ENCODE peak calls at places on chromosomes 2 and 18, in six cellular contexts. One of them, this sample, is unnamed.

GRCh38 chr2:186595219-186595618 is 5.4 kb downstream of the ITGAV start:
- DNase-seq in activated CD8-positive, alpha-beta T cell treated with anti-CD3 and anti-CD28 coated beads, Interleukin-2, amount 10 ng/mL, durations not matched to agents 7 days and 5 days: no peak
- DNase-seq in activated CD4-positive, alpha-beta T cell treated with anti-CD3 and anti-CD28 coated beads, Interleukin-2, amount 50 U/mL, for 1 hour: no peak
- DNase-seq in transverse colon: no peak
- DNase-seq in CD4-positive, CD25-positive, alpha-beta regulatory T cell: no peak
- DNase-seq in astrocyte of the spinal cord: no peak
- DNase-seq in this sample: no peak

GRCh38 chr18:13502585-13502984 is 223.8 kb downstream of the FAM210A start:
- DNase-seq in activated CD8-positive, alpha-beta T cell treated with anti-CD3 and anti-CD28 coated beads, Interleukin-2, amount 10 ng/mL, durations not matched to agents 7 days and 5 days: no peak
- DNase-seq in activated CD4-positive, alpha-beta T cell treated with anti-CD3 and anti-CD28 coated beads, Interleukin-2, amount 50 U/mL, for 1 hour: no peak
- DNase-seq in transverse colon: no peak
- DNase-seq in astrocyte of the spinal cord: no peak
- DNase-seq in CD4-positive, CD25-positive, alpha-beta regulatory T cell: no peak
- DNase-seq in this sample: peak; percentile 74

GRCh38 chr2:217445726-217446125 is 557.1 kb downstream of the TNS1 start:
- DNase-seq in transverse colon: no peak
- DNase-seq in activated CD8-positive, alpha-beta T cell treated with anti-CD3 and anti-CD28 coated beads, Interleukin-2, amount 10 ng/mL, durations not matched to agents 7 days and 5 days: no peak
- DNase-seq in astrocyte of the spinal cord: peak; percentile 37
- DNase-seq in CD4-positive, CD25-positive, alpha-beta regulatory T cell: no peak
- DNase-seq in activated CD4-positive, alpha-beta T cell treated with anti-CD3 and anti-CD28 coated beads, Interleukin-2, amount 50 U/mL, for 1 hour: no peak
- DNase-seq in this sample: no peak

GRCh38 chr2:120029672-120030640 is 17.1 kb downstream of the EPB41L5 start:
- DNase-seq in activated CD8-positive, alpha-beta T cell treated with anti-CD3 and anti-CD28 coated beads, Interleukin-2, amount 10 ng/mL, durations not matched to agents 7 days and 5 days: no peak
- DNase-seq in activated CD4-positive, alpha-beta T cell treated with anti-CD3 and anti-CD28 coated beads, Interleukin-2, amount 50 U/mL, for 1 hour: no peak
- DNase-seq in astrocyte of the spinal cord: no peak
- DNase-seq in CD4-positive, CD25-positive, alpha-beta regulatory T cell: no peak
- DNase-seq in transverse colon: no peak
- DNase-seq in this sample: no peak

GRCh38 chr2:11481789-11482472 is 16.0 kb upstream of the E2F6 start:
- DNase-seq in astrocyte of the spinal cord: no peak
- DNase-seq in activated CD4-positive, alpha-beta T cell treated with anti-CD3 and anti-CD28 coated beads, Interleukin-2, amount 50 U/mL, for 1 hour: no peak
- DNase-seq in CD4-positive, CD25-positive, alpha-beta regulatory T cell: no peak
- DNase-seq in transverse colon: no peak
- DNase-seq in activated CD8-positive, alpha-beta T cell treated with anti-CD3 and anti-CD28 coated beads, Interleukin-2, amount 10 ng/mL, durations not matched to agents 7 days and 5 days: no peak
- DNase-seq in this sample: no peak

GRCh38 chr2:206277503-206277902 is 3.0 kb downstream of the ZDBF2 start:
- DNase-seq in CD4-positive, CD25-positive, alpha-beta regulatory T cell: no peak
- DNase-seq in activated CD4-positive, alpha-beta T cell treated with anti-CD3 and anti-CD28 coated beads, Interleukin-2, amount 50 U/mL, for 1 hour: no peak
- DNase-seq in activated CD8-positive, alpha-beta T cell treated with anti-CD3 and anti-CD28 coated beads, Interleukin-2, amount 10 ng/mL, durations not matched to agents 7 days and 5 days: no peak
- DNase-seq in transverse colon: no peak
- DNase-seq in astrocyte of the spinal cord: no peak
- DNase-seq in this sample: no peak

GRCh38 chr2:240374085-240374907 is 61.2 kb upstream of the GPC1 start:
- DNase-seq in activated CD4-positive, alpha-beta T cell treated with anti-CD3 and anti-CD28 coated beads, Interleukin-2, amount 50 U/mL, for 1 hour: no peak
- DNase-seq in activated CD8-positive, alpha-beta T cell treated with anti-CD3 and anti-CD28 coated beads, Interleukin-2, amount 10 ng/mL, durations not matched to agents 7 days and 5 days: no peak
- DNase-seq in CD4-positive, CD25-positive, alpha-beta regulatory T cell: no peak
- DNase-seq in astrocyte of the spinal cord: peak; percentile 72
- DNase-seq in transverse colon: peak; percentile 36
- DNase-seq in this sample: peak; percentile 78

GRCh38 chr2:200810967-200811335 is 759 bp upstream of the BZW1 start:
- DNase-seq in astrocyte of the spinal cord: no peak
- DNase-seq in CD4-positive, CD25-positive, alpha-beta regulatory T cell: no peak
- DNase-seq in transverse colon: no peak
- DNase-seq in activated CD8-positive, alpha-beta T cell treated with anti-CD3 and anti-CD28 coated beads, Interleukin-2, amount 10 ng/mL, durations not matched to agents 7 days and 5 days: no peak
- DNase-seq in activated CD4-positive, alpha-beta T cell treated with anti-CD3 and anti-CD28 coated beads, Interleukin-2, amount 50 U/mL, for 1 hour: no peak
- DNase-seq in this sample: no peak

GRCh38 chr18:76493213-76494107 is 1.6 kb downstream of the ZNF516 start:
- DNase-seq in transverse colon: no peak
- DNase-seq in CD4-positive, CD25-positive, alpha-beta regulatory T cell: no peak
- DNase-seq in astrocyte of the spinal cord: peak; percentile 57
- DNase-seq in activated CD8-positive, alpha-beta T cell treated with anti-CD3 and anti-CD28 coated beads, Interleukin-2, amount 10 ng/mL, durations not matched to agents 7 days and 5 days: no peak
- DNase-seq in activated CD4-positive, alpha-beta T cell treated with anti-CD3 and anti-CD28 coated beads, Interleukin-2, amount 50 U/mL, for 1 hour: no peak
- DNase-seq in this sample: no peak

GRCh38 chr2:139394801-139395200 is 614.6 kb upstream of the NXPH2 start:
- DNase-seq in activated CD4-positive, alpha-beta T cell treated with anti-CD3 and anti-CD28 coated beads, Interleukin-2, amount 50 U/mL, for 1 hour: no peak
- DNase-seq in CD4-positive, CD25-positive, alpha-beta regulatory T cell: no peak
- DNase-seq in activated CD8-positive, alpha-beta T cell treated with anti-CD3 and anti-CD28 coated beads, Interleukin-2, amount 10 ng/mL, durations not matched to agents 7 days and 5 days: no peak
- DNase-seq in transverse colon: no peak
- DNase-seq in astrocyte of the spinal cord: no peak
- DNase-seq in this sample: no peak

GRCh38 chr2:161427413-161428239 is 11.5 kb downstream of the TBR1 start:
- DNase-seq in activated CD4-positive, alpha-beta T cell treated with anti-CD3 and anti-CD28 coated beads, Interleukin-2, amount 50 U/mL, for 1 hour: no peak
- DNase-seq in activated CD8-positive, alpha-beta T cell treated with anti-CD3 and anti-CD28 coated beads, Interleukin-2, amount 10 ng/mL, durations not matched to agents 7 days and 5 days: no peak
- DNase-seq in astrocyte of the spinal cord: peak; percentile 13
- DNase-seq in CD4-positive, CD25-positive, alpha-beta regulatory T cell: no peak
- DNase-seq in transverse colon: no peak
- DNase-seq in this sample: peak; percentile 50

GRCh38 chr2:241142593-241142992 is 6.7 kb downstream of the PASK start:
- DNase-seq in activated CD8-positive, alpha-beta T cell treated with anti-CD3 and anti-CD28 coated beads, Interleukin-2, amount 10 ng/mL, durations not matched to agents 7 days and 5 days: no peak
- DNase-seq in transverse colon: no peak
- DNase-seq in CD4-positive, CD25-positive, alpha-beta regulatory T cell: no peak
- DNase-seq in astrocyte of the spinal cord: no peak
- DNase-seq in activated CD4-positive, alpha-beta T cell treated with anti-CD3 and anti-CD28 coated beads, Interleukin-2, amount 50 U/mL, for 1 hour: no peak
- DNase-seq in this sample: peak; percentile 15

GRCh38 chr18:39796413-39796812 is 2158.6 kb upstream of the PIK3C3 start:
- DNase-seq in CD4-positive, CD25-positive, alpha-beta regulatory T cell: no peak
- DNase-seq in activated CD4-positive, alpha-beta T cell treated with anti-CD3 and anti-CD28 coated beads, Interleukin-2, amount 50 U/mL, for 1 hour: no peak
- DNase-seq in astrocyte of the spinal cord: no peak
- DNase-seq in activated CD8-positive, alpha-beta T cell treated with anti-CD3 and anti-CD28 coated beads, Interleukin-2, amount 10 ng/mL, durations not matched to agents 7 days and 5 days: no peak
- DNase-seq in transverse colon: no peak
- DNase-seq in this sample: no peak

GRCh38 chr2:71941731-71942575 is 205.7 kb downstream of the CYP26B1 start:
- DNase-seq in CD4-positive, CD25-positive, alpha-beta regulatory T cell: no peak
- DNase-seq in activated CD4-positive, alpha-beta T cell treated with anti-CD3 and anti-CD28 coated beads, Interleukin-2, amount 50 U/mL, for 1 hour: no peak
- DNase-seq in activated CD8-positive, alpha-beta T cell treated with anti-CD3 and anti-CD28 coated beads, Interleukin-2, amount 10 ng/mL, durations not matched to agents 7 days and 5 days: peak; percentile 11
- DNase-seq in astrocyte of the spinal cord: no peak
- DNase-seq in transverse colon: no peak
- DNase-seq in this sample: no peak

GRCh38 chr2:64338910-64339500 is 115.0 kb upstream of the LGALSL start:
- DNase-seq in activated CD8-positive, alpha-beta T cell treated with anti-CD3 and anti-CD28 coated beads, Interleukin-2, amount 10 ng/mL, durations not matched to agents 7 days and 5 days: peak; percentile 48
- DNase-seq in activated CD4-positive, alpha-beta T cell treated with anti-CD3 and anti-CD28 coated beads, Interleukin-2, amount 50 U/mL, for 1 hour: no peak
- DNase-seq in astrocyte of the spinal cord: peak; percentile 56
- DNase-seq in transverse colon: no peak
- DNase-seq in CD4-positive, CD25-positive, alpha-beta regulatory T cell: no peak
- DNase-seq in this sample: no peak

GRCh38 chr2:113876503-113877387 is 13.1 kb upstream of the ACTR3 start:
- DNase-seq in transverse colon: peak; percentile 83
- DNase-seq in CD4-positive, CD25-positive, alpha-beta regulatory T cell: peak; percentile 39
- DNase-seq in astrocyte of the spinal cord: peak; percentile 39
- DNase-seq in activated CD8-positive, alpha-beta T cell treated with anti-CD3 and anti-CD28 coated beads, Interleukin-2, amount 10 ng/mL, durations not matched to agents 7 days and 5 days: peak; percentile 89
- DNase-seq in activated CD4-positive, alpha-beta T cell treated with anti-CD3 and anti-CD28 coated beads, Interleukin-2, amount 50 U/mL, for 1 hour: peak; percentile 62
- DNase-seq in this sample: no peak

GRCh38 chr2:179340678-179341077 is 76.0 kb upstream of the SESTD1 start:
- DNase-seq in transverse colon: no peak
- DNase-seq in astrocyte of the spinal cord: peak; percentile 37
- DNase-seq in CD4-positive, CD25-positive, alpha-beta regulatory T cell: no peak
- DNase-seq in activated CD4-positive, alpha-beta T cell treated with anti-CD3 and anti-CD28 coated beads, Interleukin-2, amount 50 U/mL, for 1 hour: no peak
- DNase-seq in activated CD8-positive, alpha-beta T cell treated with anti-CD3 and anti-CD28 coated beads, Interleukin-2, amount 10 ng/mL, durations not matched to agents 7 days and 5 days: no peak
- DNase-seq in this sample: no peak

GRCh38 chr2:67752964-67753363 is 309.8 kb downstream of the C1D start:
- DNase-seq in transverse colon: no peak
- DNase-seq in activated CD8-positive, alpha-beta T cell treated with anti-CD3 and anti-CD28 coated beads, Interleukin-2, amount 10 ng/mL, durations not matched to agents 7 days and 5 days: no peak
- DNase-seq in activated CD4-positive, alpha-beta T cell treated with anti-CD3 and anti-CD28 coated beads, Interleukin-2, amount 50 U/mL, for 1 hour: no peak
- DNase-seq in astrocyte of the spinal cord: peak; percentile 44
- DNase-seq in CD4-positive, CD25-positive, alpha-beta regulatory T cell: no peak
- DNase-seq in this sample: no peak

GRCh38 chr2:150063950-150064549 is 423.4 kb downstream of the RND3 start:
- DNase-seq in astrocyte of the spinal cord: no peak
- DNase-seq in CD4-positive, CD25-positive, alpha-beta regulatory T cell: no peak
- DNase-seq in transverse colon: no peak
- DNase-seq in activated CD8-positive, alpha-beta T cell treated with anti-CD3 and anti-CD28 coated beads, Interleukin-2, amount 10 ng/mL, durations not matched to agents 7 days and 5 days: no peak
- DNase-seq in activated CD4-positive, alpha-beta T cell treated with anti-CD3 and anti-CD28 coated beads, Interleukin-2, amount 50 U/mL, for 1 hour: no peak
- DNase-seq in this sample: no peak

GRCh38 chr2:111957872-111958354 is 59.5 kb downstream of the MERTK start:
- DNase-seq in activated CD4-positive, alpha-beta T cell treated with anti-CD3 and anti-CD28 coated beads, Interleukin-2, amount 50 U/mL, for 1 hour: no peak
- DNase-seq in activated CD8-positive, alpha-beta T cell treated with anti-CD3 and anti-CD28 coated beads, Interleukin-2, amount 10 ng/mL, durations not matched to agents 7 days and 5 days: no peak
- DNase-seq in transverse colon: no peak
- DNase-seq in astrocyte of the spinal cord: no peak
- DNase-seq in CD4-positive, CD25-positive, alpha-beta regulatory T cell: no peak
- DNase-seq in this sample: no peak

GRCh38 chr2:215847718-215848117 is 165.6 kb downstream of the MREG start:
- DNase-seq in CD4-positive, CD25-positive, alpha-beta regulatory T cell: no peak
- DNase-seq in activated CD8-positive, alpha-beta T cell treated with anti-CD3 and anti-CD28 coated beads, Interleukin-2, amount 10 ng/mL, durations not matched to agents 7 days and 5 days: no peak
- DNase-seq in activated CD4-positive, alpha-beta T cell treated with anti-CD3 and anti-CD28 coated beads, Interleukin-2, amount 50 U/mL, for 1 hour: no peak
- DNase-seq in transverse colon: no peak
- DNase-seq in astrocyte of the spinal cord: no peak
- DNase-seq in this sample: no peak

GRCh38 chr2:70790079-70790963 is at the start of gene FIGLA:
- DNase-seq in activated CD4-positive, alpha-beta T cell treated with anti-CD3 and anti-CD28 coated beads, Interleukin-2, amount 50 U/mL, for 1 hour: no peak
- DNase-seq in astrocyte of the spinal cord: no peak
- DNase-seq in CD4-positive, CD25-positive, alpha-beta regulatory T cell: no peak
- DNase-seq in transverse colon: no peak
- DNase-seq in activated CD8-positive, alpha-beta T cell treated with anti-CD3 and anti-CD28 coated beads, Interleukin-2, amount 10 ng/mL, durations not matched to agents 7 days and 5 days: no peak
- DNase-seq in this sample: no peak

GRCh38 chr2:138276367-138276766 is 225.2 kb upstream of the SPOPL start:
- DNase-seq in astrocyte of the spinal cord: no peak
- DNase-seq in transverse colon: no peak
- DNase-seq in CD4-positive, CD25-positive, alpha-beta regulatory T cell: no peak
- DNase-seq in activated CD4-positive, alpha-beta T cell treated with anti-CD3 and anti-CD28 coated beads, Interleukin-2, amount 50 U/mL, for 1 hour: no peak
- DNase-seq in activated CD8-positive, alpha-beta T cell treated with anti-CD3 and anti-CD28 coated beads, Interleukin-2, amount 10 ng/mL, durations not matched to agents 7 days and 5 days: no peak
- DNase-seq in this sample: no peak

GRCh38 chr18:57025525-57025924 is 121.4 kb upstream of the BOD1L2 start:
- DNase-seq in astrocyte of the spinal cord: no peak
- DNase-seq in transverse colon: no peak
- DNase-seq in activated CD4-positive, alpha-beta T cell treated with anti-CD3 and anti-CD28 coated beads, Interleukin-2, amount 50 U/mL, for 1 hour: no peak
- DNase-seq in activated CD8-positive, alpha-beta T cell treated with anti-CD3 and anti-CD28 coated beads, Interleukin-2, amount 10 ng/mL, durations not matched to agents 7 days and 5 days: no peak
- DNase-seq in CD4-positive, CD25-positive, alpha-beta regulatory T cell: no peak
- DNase-seq in this sample: no peak

GRCh38 chr2:172098650-172099471 is 3.8 kb downstream of the DLX2 start:
- DNase-seq in activated CD8-positive, alpha-beta T cell treated with anti-CD3 and anti-CD28 coated beads, Interleukin-2, amount 10 ng/mL, durations not matched to agents 7 days and 5 days: peak; percentile 42
- DNase-seq in activated CD4-positive, alpha-beta T cell treated with anti-CD3 and anti-CD28 coated beads, Interleukin-2, amount 50 U/mL, for 1 hour: no peak
- DNase-seq in astrocyte of the spinal cord: peak; percentile 70
- DNase-seq in CD4-positive, CD25-positive, alpha-beta regulatory T cell: peak; percentile 35
- DNase-seq in transverse colon: peak; percentile 34
- DNase-seq in this sample: peak; percentile 68

GRCh38 chr18:48638896-48639771 is 100.3 kb downstream of the CTIF start:
- DNase-seq in activated CD4-positive, alpha-beta T cell treated with anti-CD3 and anti-CD28 coated beads, Interleukin-2, amount 50 U/mL, for 1 hour: no peak
- DNase-seq in CD4-positive, CD25-positive, alpha-beta regulatory T cell: no peak
- DNase-seq in transverse colon: no peak
- DNase-seq in activated CD8-positive, alpha-beta T cell treated with anti-CD3 and anti-CD28 coated beads, Interleukin-2, amount 10 ng/mL, durations not matched to agents 7 days and 5 days: no peak
- DNase-seq in astrocyte of the spinal cord: no peak
- DNase-seq in this sample: no peak

GRCh38 chr2:25738383-25739343 is 65.3 kb upstream of the DTNB start:
- DNase-seq in astrocyte of the spinal cord: no peak
- DNase-seq in activated CD4-positive, alpha-beta T cell treated with anti-CD3 and anti-CD28 coated beads, Interleukin-2, amount 50 U/mL, for 1 hour: no peak
- DNase-seq in transverse colon: no peak
- DNase-seq in activated CD8-positive, alpha-beta T cell treated with anti-CD3 and anti-CD28 coated beads, Interleukin-2, amount 10 ng/mL, durations not matched to agents 7 days and 5 days: no peak
- DNase-seq in CD4-positive, CD25-positive, alpha-beta regulatory T cell: no peak
- DNase-seq in this sample: no peak

GRCh38 chr18:74598350-74599001 is 806 bp downstream of the ZNF407 start:
- DNase-seq in transverse colon: peak; percentile 60
- DNase-seq in astrocyte of the spinal cord: peak; percentile 69
- DNase-seq in CD4-positive, CD25-positive, alpha-beta regulatory T cell: peak; percentile 59
- DNase-seq in activated CD8-positive, alpha-beta T cell treated with anti-CD3 and anti-CD28 coated beads, Interleukin-2, amount 10 ng/mL, durations not matched to agents 7 days and 5 days: peak; percentile 80
- DNase-seq in activated CD4-positive, alpha-beta T cell treated with anti-CD3 and anti-CD28 coated beads, Interleukin-2, amount 50 U/mL, for 1 hour: peak; percentile 62
- DNase-seq in this sample: peak; percentile 78

GRCh38 chr2:182506606-182507005 is 79.8 kb upstream of the PDE1A start:
- DNase-seq in activated CD8-positive, alpha-beta T cell treated with anti-CD3 and anti-CD28 coated beads, Interleukin-2, amount 10 ng/mL, durations not matched to agents 7 days and 5 days: no peak
- DNase-seq in transverse colon: no peak
- DNase-seq in CD4-positive, CD25-positive, alpha-beta regulatory T cell: no peak
- DNase-seq in astrocyte of the spinal cord: peak; percentile 43
- DNase-seq in activated CD4-positive, alpha-beta T cell treated with anti-CD3 and anti-CD28 coated beads, Interleukin-2, amount 50 U/mL, for 1 hour: no peak
- DNase-seq in this sample: no peak

GRCh38 chr2:18369750-18370149 is 190.7 kb downstream of the RDH14 start:
- DNase-seq in activated CD8-positive, alpha-beta T cell treated with anti-CD3 and anti-CD28 coated beads, Interleukin-2, amount 10 ng/mL, durations not matched to agents 7 days and 5 days: no peak
- DNase-seq in astrocyte of the spinal cord: peak; percentile 64
- DNase-seq in CD4-positive, CD25-positive, alpha-beta regulatory T cell: no peak
- DNase-seq in transverse colon: no peak
- DNase-seq in activated CD4-positive, alpha-beta T cell treated with anti-CD3 and anti-CD28 coated beads, Interleukin-2, amount 50 U/mL, for 1 hour: no peak
- DNase-seq in this sample: no peak

GRCh38 chr2:23669413-23670244 is 257.3 kb downstream of the ATAD2B start:
- DNase-seq in activated CD8-positive, alpha-beta T cell treated with anti-CD3 and anti-CD28 coated beads, Interleukin-2, amount 10 ng/mL, durations not matched to agents 7 days and 5 days: no peak
- DNase-seq in astrocyte of the spinal cord: peak; percentile 22
- DNase-seq in activated CD4-positive, alpha-beta T cell treated with anti-CD3 and anti-CD28 coated beads, Interleukin-2, amount 50 U/mL, for 1 hour: no peak
- DNase-seq in CD4-positive, CD25-positive, alpha-beta regulatory T cell: no peak
- DNase-seq in transverse colon: peak; percentile 48
- DNase-seq in this sample: peak; percentile 89

GRCh38 chr2:24981742-24982141 is 10.0 kb upstream of the DNAJC27 start:
- DNase-seq in transverse colon: no peak
- DNase-seq in astrocyte of the spinal cord: no peak
- DNase-seq in activated CD8-positive, alpha-beta T cell treated with anti-CD3 and anti-CD28 coated beads, Interleukin-2, amount 10 ng/mL, durations not matched to agents 7 days and 5 days: no peak
- DNase-seq in CD4-positive, CD25-positive, alpha-beta regulatory T cell: no peak
- DNase-seq in activated CD4-positive, alpha-beta T cell treated with anti-CD3 and anti-CD28 coated beads, Interleukin-2, amount 50 U/mL, for 1 hour: no peak
- DNase-seq in this sample: no peak

GRCh38 chr2:60717691-60718090 is 38.4 kb upstream of the PAPOLG start:
- DNase-seq in activated CD4-positive, alpha-beta T cell treated with anti-CD3 and anti-CD28 coated beads, Interleukin-2, amount 50 U/mL, for 1 hour: no peak
- DNase-seq in transverse colon: peak; percentile 13
- DNase-seq in CD4-positive, CD25-positive, alpha-beta regulatory T cell: no peak
- DNase-seq in activated CD8-positive, alpha-beta T cell treated with anti-CD3 and anti-CD28 coated beads, Interleukin-2, amount 10 ng/mL, durations not matched to agents 7 days and 5 days: no peak
- DNase-seq in astrocyte of the spinal cord: no peak
- DNase-seq in this sample: no peak